ENCODE peak calls at places on chromosomes 13 and 19, in six cellular contexts. R is PC-3, D is GM23248, T is SK-N-SH, P is MM.1S, V is HCT116. N is an unnamed sample. For H3K9me2, the result is how much of the 10 kb centered on the place peaks cover.

GRCh38 chr13:52713894-52714293 is 25.7 kb downstream of the CNMD start:
- DNase-seq in R (no peak), D (no peak), T (no peak), P (no peak), V (no peak), N (peak)

GRCh38 chr13:42360046-42360445 is 88.1 kb downstream of the AKAP11 start:
- DNase-seq in R (no peak), D (no peak), T (no peak), P (no peak), V (no peak), N (no peak)

GRCh38 chr19:18153555-18154134 is 682 bp downstream of the PIK3R2 start:
- DNase-seq in R (no peak), D (peak), T (peak), P (peak), V (no peak), N (peak)

GRCh38 chr19:42051166-42052115 is 18.6 kb downstream of the GRIK5 start:
- DNase-seq in R (peak), D (peak), T (no peak), P (no peak), V (no peak), N (no peak)

GRCh38 chr13:39054112-39054511 is 15.9 kb downstream of the NHLRC3 start:
- DNase-seq in R (no peak), D (no peak), T (no peak), P (no peak), V (no peak), N (no peak)

GRCh38 chr19:3112375-3113099 is 18.4 kb downstream of the GNA11 start:
- DNase-seq in R (no peak), D (no peak), T (no peak), P (no peak), V (no peak), N (no peak)

GRCh38 chr19:46015080-46015960 is 7.5 kb downstream of the PGLYRP1 start:
- DNase-seq in R (no peak), D (peak), T (peak), P (no peak), V (no peak), N (peak)

GRCh38 chr19:55145241-55145640 is 3.8 kb downstream of the TNNT1 start:
- DNase-seq in R (no peak), D (no peak), T (no peak), P (no peak), V (no peak), N (no peak)

GRCh38 chr19:18073197-18073596 is 13.5 kb downstream of the IL12RB1 start:
- DNase-seq in R (no peak), D (no peak), T (no peak), P (no peak), V (no peak), N (no peak)

GRCh38 chr13:29937836-29938235 is 87.4 kb upstream of the UBL3 start:
- DNase-seq in R (no peak), D (peak), T (no peak), P (no peak), V (no peak), N (no peak)

GRCh38 chr19:17243854-17244617 is 1.7 kb downstream of the NR2F6 start:
- DNase-seq in R (peak), D (peak), T (peak), P (no peak), V (no peak), N (no peak)

GRCh38 chr13:29441301-29441700 is 154.2 kb downstream of the SLC7A1 start:
- DNase-seq in R (no peak), D (no peak), T (no peak), P (no peak), V (no peak), N (no peak)

GRCh38 chr13:42581427-42581826 is 7.5 kb downstream of the TNFSF11 start:
- DNase-seq in R (no peak), D (no peak), T (no peak), P (no peak), V (no peak), N (no peak)

GRCh38 chr19:17703823-17704463 is 15.3 kb upstream of the MAP1S start:
- DNase-seq in R (peak), D (peak), T (peak), P (peak), V (peak), N (peak)

GRCh38 chr19:38733493-38734175 is 10.6 kb downstream of the CAPN12 start:
- DNase-seq in R (no peak), D (peak), T (no peak), P (no peak), V (no peak), N (no peak)

GRCh38 chr19:38990949-38991697 is 15.6 kb upstream of the FBXO17 start:
- DNase-seq in R (peak), D (peak), T (no peak), P (no peak), V (no peak), N (no peak)

GRCh38 chr13:42484396-42484795 is 89.6 kb upstream of the TNFSF11 start:
- DNase-seq in R (peak), D (no peak), T (no peak), P (no peak), V (no peak), N (no peak)

GRCh38 chr13:98370806-98371553 is 193.9 kb upstream of the RNF113B start:
- DNase-seq in R (no peak), D (peak), T (no peak), P (no peak), V (no peak), N (no peak)

GRCh38 chr13:67792151-67792665 is 562.1 kb upstream of the PCDH9 start:
- DNase-seq in R (no peak), D (no peak), T (no peak), P (no peak), V (no peak), N (no peak)

GRCh38 chr13:64083811-64084210 is 2668.2 kb upstream of the PCDH20 start:
- DNase-seq in R (no peak), D (no peak), T (no peak), P (no peak), V (no peak), N (no peak)

GRCh38 chr13:50467156-50467814 is 376.2 kb downstream of the DLEU7 start:
- DNase-seq in R (no peak), D (peak), T (no peak), P (no peak), V (no peak), N (no peak)

GRCh38 chr19:42207767-42208259 is 9.7 kb downstream of the DEDD2 start:
- DNase-seq in R (peak), D (peak), T (no peak), P (no peak), V (no peak), N (no peak)

GRCh38 chr19:58519087-58519354 is 589 bp downstream of the ZBTB45 start:
- DNase-seq in R (peak), D (peak), T (peak), P (peak), V (no peak), N (peak)

GRCh38 chr13:22049384-22049783 is 378.5 kb downstream of the FGF9 start:
- DNase-seq in R (no peak), D (no peak), T (no peak), P (no peak), V (no peak), N (no peak)

GRCh38 chr19:21084343-21084742 is 2.3 kb downstream of the ZNF714 start:
- DNase-seq in R (no peak), D (peak), T (no peak), P (no peak), V (no peak), N (no peak)

GRCh38 chr19:37505958-37506386 is 767 bp upstream of the ZNF793 start:
- DNase-seq in R (no peak), D (no peak), T (no peak), P (no peak), V (no peak), N (no peak)

GRCh38 chr19:38425810-38426466 is at the start of gene RASGRP4:
- DNase-seq in R (no peak), D (no peak), T (no peak), P (no peak), V (no peak), N (no peak)

GRCh38 chr19:45200614-45201013 is 22.0 kb downstream of the BLOC1S3 start:
- DNase-seq in R (no peak), D (peak), T (no peak), P (no peak), V (no peak), N (peak)

GRCh38 chr19:10070730-10071446 is 15.2 kb upstream of the SHFL start:
- DNase-seq in R (no peak), D (no peak), T (no peak), P (no peak), V (no peak), N (no peak)

GRCh38 chr19:50661675-50662441 is 12.6 kb downstream of the C19orf81 start:
- DNase-seq in R (no peak), D (no peak), T (no peak), P (no peak), V (no peak), N (no peak)

GRCh38 chr19:16726916-16727315 is 7.3 kb downstream of the NWD1 start:
- DNase-seq in R (no peak), D (no peak), T (no peak), P (no peak), V (no peak), N (peak)

GRCh38 chr13:60162096-60162495 is 1.6 kb downstream of the DIAPH3 start:
- DNase-seq in R (no peak), D (peak), T (no peak), P (no peak), V (no peak), N (no peak)

GRCh38 chr13:74040200-74040599 is 94.0 kb downstream of the KLF12 start:
- DNase-seq in R (peak), D (peak), T (peak), P (peak), V (peak), N (peak)

GRCh38 chr19:49447485-49448431 is 3.9 kb downstream of the PIH1D1 start:
- DNase-seq in R (no peak), D (no peak), T (peak), P (no peak), V (peak), N (peak)

GRCh38 chr19:4365791-4366665 is 22.7 kb downstream of the MPND start:
- DNase-seq in R (no peak), D (no peak), T (no peak), P (no peak), V (no peak), N (no peak)

GRCh38 chr13:31909889-31910551 is 121.6 kb upstream of the FRY start:
- DNase-seq in R (peak), D (peak), T (peak), P (peak), V (peak), N (peak)

GRCh38 chr19:39270091-39270871 is 2.1 kb downstream of the IFNL2 start:
- DNase-seq in R (no peak), D (peak), T (no peak), P (no peak), V (no peak), N (no peak)

GRCh38 chr13:63287926-63288325 is 1872.3 kb upstream of the PCDH20 start:
- DNase-seq in R (no peak), D (no peak), T (no peak), P (no peak), V (no peak), N (no peak)

GRCh38 chr13:31072041-31072440 is 89.7 kb downstream of the HSPH1 start:
- DNase-seq in R (no peak), D (peak), T (no peak), P (no peak), V (no peak), N (no peak)

DNA sequence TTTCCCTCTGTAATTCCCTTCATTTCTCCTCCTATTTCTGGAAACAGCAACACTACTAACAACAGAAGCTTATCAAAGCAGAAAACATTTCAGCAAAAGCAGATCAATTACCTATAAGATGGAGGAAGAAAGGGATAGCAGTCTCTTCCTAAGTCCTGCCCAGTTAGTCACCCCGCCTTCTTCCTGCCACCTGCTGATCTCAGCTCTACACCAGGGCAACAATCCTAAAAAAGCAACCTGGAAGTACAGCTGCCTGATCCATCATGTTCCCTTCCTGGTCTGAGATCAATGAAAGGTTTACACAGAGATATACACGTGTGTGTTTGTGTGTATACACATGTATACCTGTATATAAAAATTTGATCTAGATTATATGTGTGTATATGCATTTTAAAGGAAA is 59.4 kb downstream of the TSC22D1 start:
- DNase-seq in R (peak), D (no peak), T (no peak), P (no peak), V (peak), N (no peak)
- H3K9ac ChIP-seq in R (no peak), D (no peak), T (no peak), P (no peak), V (no peak), N (no peak)

GRCh38 chr19:12995596-12996541 is 594 bp downstream of the NFIX start:
- DNase-seq in R (no peak), D (peak), T (peak), P (no peak), V (no peak), N (no peak)
- H3K27ac ChIP-seq in R (peak), D (peak), T (no peak), P (no peak), V (peak), N (no peak)

DNA sequence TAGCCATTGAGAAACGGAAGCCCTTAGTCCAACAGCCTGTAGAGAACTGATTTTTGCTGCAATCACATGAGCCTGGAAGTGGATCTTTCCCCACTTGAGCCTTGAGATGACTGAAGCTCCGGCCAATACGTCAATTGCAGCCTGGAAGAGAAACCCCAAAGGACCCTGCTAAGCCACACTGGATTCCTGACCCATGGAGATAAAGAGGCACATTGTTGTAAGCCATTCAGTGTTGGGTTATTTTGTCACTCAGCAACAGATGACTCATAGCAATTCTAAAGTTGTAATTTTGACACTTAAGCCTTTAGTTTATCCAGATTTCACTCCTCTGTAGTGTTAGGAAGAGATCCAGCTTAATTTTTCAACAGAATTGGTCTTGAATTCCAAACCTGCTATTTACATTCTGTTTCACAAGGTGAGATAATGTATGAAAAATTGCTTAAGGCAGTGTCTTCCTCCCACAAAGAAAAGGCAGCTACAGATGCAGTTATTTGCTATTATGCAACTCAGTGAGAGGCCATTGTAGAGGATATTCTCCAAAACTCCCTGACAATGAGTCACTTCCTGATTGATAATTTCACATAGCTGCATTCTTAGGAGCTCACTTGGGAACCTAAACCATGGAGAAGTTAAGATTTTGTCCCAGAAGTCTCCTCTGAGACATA is 59.4 kb upstream of the TSHZ3 start:
- DNase-seq in R (peak), D (peak), T (no peak), P (no peak), V (no peak), N (no peak)
- H3K9me2 ChIP-seq in R (under half), D (under half), T (under half), P (under half), V (under half), N (under half)

DNA sequence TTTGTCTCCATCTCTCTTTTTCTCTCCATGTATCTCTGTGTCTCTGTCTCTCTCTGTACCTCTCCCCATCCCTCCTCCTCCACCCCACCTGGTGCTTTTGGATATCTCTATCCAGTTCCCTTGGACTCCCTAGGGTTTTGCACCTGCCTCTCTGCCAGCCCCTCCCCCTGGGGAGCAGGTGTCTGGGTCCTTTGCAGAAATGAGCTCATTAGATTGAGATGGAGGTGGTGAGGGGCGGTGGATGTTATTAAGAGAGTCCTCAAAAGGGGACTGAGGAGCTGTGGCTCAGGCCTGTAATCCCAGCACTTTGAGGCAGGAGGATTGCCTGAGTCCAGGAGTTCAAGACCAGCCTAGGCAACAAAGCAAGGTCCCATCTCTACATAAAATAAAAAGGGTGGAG is 2.1 kb downstream of the KCNN4 start:
- DNase-seq in R (no peak), D (no peak), T (no peak), P (no peak), V (no peak), N (no peak)
- H3K9ac ChIP-seq in R (no peak), D (no peak), T (no peak), P (no peak), V (peak), N (no peak)

DNA sequence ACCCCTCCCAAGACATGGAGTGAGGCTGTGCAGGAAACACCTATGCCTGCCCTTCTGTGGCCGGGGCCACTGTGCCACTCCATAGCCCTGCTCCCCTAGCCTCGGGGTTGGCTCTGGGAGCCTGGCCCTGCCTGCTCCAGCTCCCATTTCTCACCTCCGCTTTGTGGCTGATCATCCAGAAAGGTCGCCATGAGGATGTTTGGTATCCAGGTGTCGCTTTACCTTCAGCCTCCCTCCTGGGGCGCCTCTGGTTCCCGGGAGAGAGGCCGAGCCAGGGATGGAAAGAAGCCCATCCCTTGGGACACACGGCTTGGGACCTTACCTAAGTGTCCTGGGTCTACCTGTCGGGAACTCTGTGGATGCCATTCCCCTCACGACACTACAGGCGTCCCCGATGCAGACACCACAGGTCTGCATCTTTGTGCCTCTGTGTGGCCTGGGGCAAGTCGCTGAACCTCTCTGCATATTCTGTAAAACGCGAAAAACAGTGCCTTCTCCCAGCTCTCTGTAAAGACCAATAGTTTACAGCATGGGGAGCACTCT is 3.4 kb upstream of the MCF2L start:
- DNase-seq in R (no peak), D (no peak), T (no peak), P (no peak), V (no peak), N (no peak)
- H3K27ac ChIP-seq in R (no peak), D (no peak), T (no peak), P (no peak), V (no peak), N (no peak)

GRCh38 chr19:6604906-6605305 is 14.0 kb upstream of the CD70 start:
- DNase-seq in R (no peak), D (no peak), T (no peak), P (no peak), V (no peak), N (no peak)
- H3K9me2 ChIP-seq in R (under half), D (under half), T (under half), P (under half), V (under half), N (under half)

N was measured in Karpas-422.